ENCODE peak calls at places on chromosomes 4 and X, in nine cellular contexts. J, P, R, G, E, H, C, B and I are unnamed samples.

GRCh38 chrX:73068467-73069364 is 10.6 kb downstream of the PABPC1L2A start:
- DNase-seq in J (no peak), P (no peak), R (no peak), G (no peak), E (no peak), H (no peak), C (no peak), B (no peak), I (no peak)

GRCh38 chrX:70034646-70035045 is 15.1 kb downstream of the AWAT2 start:
- DNase-seq in J (no peak), P (no peak), R (peak; percentile 64), G (no peak), E (no peak), H (no peak), C (no peak), B (no peak), I (no peak)

GRCh38 chrX:31508338-31508737 is 436.5 kb upstream of the FTHL17 start:
- DNase-seq in J (no peak), P (no peak), R (peak; percentile 10), G (no peak), E (no peak), H (no peak), C (peak; percentile 25), B (peak; percentile 21), I (no peak)

GRCh38 chr4:187192266-187192665 is 468.6 kb upstream of the FAT1 start:
- DNase-seq in J (no peak), P (no peak), R (no peak), G (no peak), E (no peak), H (no peak), C (no peak), B (no peak), I (no peak)

GRCh38 chrX:103730746-103731508 is 20.2 kb downstream of the TMEM31 start:
- DNase-seq in J (no peak), P (no peak), R (peak; percentile 76), G (no peak), E (no peak), H (no peak), C (no peak), B (peak; percentile 21), I (peak; percentile 67)

GRCh38 chrX:80765226-80765625 is 44.5 kb downstream of the BRWD3 start:
- DNase-seq in J (no peak), P (no peak), R (peak; percentile 73), G (no peak), E (no peak), H (no peak), C (no peak), B (peak; percentile 33), I (no peak)

GRCh38 chr4:1725521-1725920 is 4.2 kb downstream of the TACC3 start:
- DNase-seq in J (no peak), P (no peak), R (no peak), G (no peak), E (no peak), H (no peak), C (no peak), B (no peak), I (no peak)

GRCh38 chrX:120459313-120459712 is 9.8 kb downstream of the LAMP2 start:
- DNase-seq in J (no peak), P (no peak), R (no peak), G (no peak), E (no peak), H (no peak), C (no peak), B (no peak), I (no peak)

GRCh38 chr4:48139688-48140087 is 5.6 kb upstream of the TXK start:
- DNase-seq in J (no peak), P (no peak), R (no peak), G (no peak), E (no peak), H (no peak), C (no peak), B (no peak), I (no peak)

GRCh38 chrX:49071877-49072711 is 1.7 kb downstream of the PRAF2 start:
- DNase-seq in J (peak; percentile 76), P (no peak), R (no peak), G (peak; percentile 85), E (no peak), H (peak; percentile 89), C (peak; percentile 76), B (no peak), I (peak; percentile 94)

GRCh38 chr4:169492436-169493163 is 119.8 kb downstream of the NEK1 start:
- DNase-seq in J (no peak), P (no peak), R (peak; percentile 21), G (no peak), E (no peak), H (no peak), C (no peak), B (no peak), I (no peak)

GRCh38 chrX:108313662-108314061 is 124.6 kb downstream of the COL4A6 start:
- DNase-seq in J (no peak), P (no peak), R (peak; percentile 64), G (no peak), E (no peak), H (no peak), C (no peak), B (no peak), I (no peak)

GRCh38 chr4:147975902-147976301 is 244.0 kb downstream of the ARHGAP10 start:
- DNase-seq in J (no peak), P (no peak), R (peak; percentile 54), G (no peak), E (no peak), H (no peak), C (no peak), B (no peak), I (no peak)

GRCh38 chrX:41695464-41695863 is 6.7 kb downstream of the GPR34 start:
- DNase-seq in J (no peak), P (no peak), R (no peak), G (no peak), E (no peak), H (no peak), C (no peak), B (peak; percentile 33), I (no peak)

GRCh38 chr4:124945422-124945821 is 232.9 kb upstream of the ANKRD50 start:
- DNase-seq in J (no peak), P (no peak), R (no peak), G (no peak), E (no peak), H (no peak), C (no peak), B (no peak), I (no peak)

GRCh38 chr4:124941267-124941666 is 228.7 kb upstream of the ANKRD50 start:
- DNase-seq in J (no peak), P (no peak), R (peak; percentile 86), G (no peak), E (no peak), H (no peak), C (no peak), B (no peak), I (no peak)

GRCh38 chr4:124943938-124944337 is 231.4 kb upstream of the ANKRD50 start:
- DNase-seq in J (no peak), P (no peak), R (no peak), G (no peak), E (no peak), H (no peak), C (no peak), B (no peak), I (no peak)

GRCh38 chr4:124940387-124940786 is 227.9 kb upstream of the ANKRD50 start:
- DNase-seq in J (no peak), P (no peak), R (peak; percentile 92), G (no peak), E (no peak), H (no peak), C (no peak), B (peak; percentile 86), I (no peak)

GRCh38 chr4:124943145-124943889 is 230.8 kb upstream of the ANKRD50 start:
- DNase-seq in J (no peak), P (no peak), R (peak; percentile 88), G (no peak), E (no peak), H (no peak), C (no peak), B (no peak), I (no peak)
- H3K27ac ChIP-seq in J (no peak overlapping the region), P (no peak overlapping the region), R (peak overlapping the region; percentile 37), G (no peak overlapping the region), E (no peak overlapping the region), H (no peak overlapping the region), C (no peak overlapping the region), B (no peak overlapping the region), I (no peak overlapping the region)

GRCh38 chr4:156950950-156951349 is 20.6 kb downstream of the PDGFC start:
- DNase-seq in J (no peak), P (no peak), R (no peak), G (no peak), E (no peak), H (no peak), C (no peak), B (no peak), I (no peak)
- H3K27ac ChIP-seq in J (no peak overlapping the region), P (no peak overlapping the region), R (no peak overlapping the region), G (no peak overlapping the region), E (no peak overlapping the region), H (peak overlapping the region; percentile 78), C (no peak overlapping the region), B (no peak overlapping the region), I (no peak overlapping the region)

GRCh38 chrX:110282922-110283321 is 35.0 kb downstream of the AMMECR1 start:
- DNase-seq in J (no peak), P (no peak), R (no peak), G (no peak), E (no peak), H (no peak), C (no peak), B (no peak), I (no peak)

GRCh38 chrX:110284159-110284558 is 33.7 kb downstream of the AMMECR1 start:
- DNase-seq in J (no peak), P (no peak), R (peak; percentile 79), G (no peak), E (no peak), H (no peak), C (no peak), B (peak; percentile 45), I (no peak)

GRCh38 chrX:110277609-110278008 is 40.3 kb downstream of the AMMECR1 start:
- DNase-seq in J (no peak), P (no peak), R (no peak), G (no peak), E (no peak), H (no peak), C (no peak), B (no peak), I (no peak)

GRCh38 chrX:110281377-110281776 is 36.5 kb downstream of the AMMECR1 start:
- DNase-seq in J (no peak), P (no peak), R (no peak), G (no peak), E (no peak), H (no peak), C (no peak), B (no peak), I (no peak)

GRCh38 chrX:110280954-110281353 is 36.9 kb downstream of the AMMECR1 start:
- DNase-seq in J (no peak), P (no peak), R (no peak), G (no peak), E (no peak), H (no peak), C (no peak), B (peak; percentile 4), I (no peak)
- H3K27ac ChIP-seq in J (no peak overlapping the region), P (no peak overlapping the region), R (no peak overlapping the region), G (no peak overlapping the region), E (no peak overlapping the region), H (no peak overlapping the region), C (no peak overlapping the region), B (no peak overlapping the region), I (no peak overlapping the region)

GRCh38 chrX:3244955-3245354 is 101.5 kb downstream of the MXRA5 start:
- DNase-seq in J (no peak), P (no peak), R (peak; percentile 9), G (no peak), E (no peak), H (no peak), C (peak; percentile 17), B (no peak), I (no peak)

GRCh38 chrX:3244203-3244743 is 102.2 kb downstream of the MXRA5 start:
- DNase-seq in J (no peak), P (no peak), R (peak; percentile 19), G (no peak), E (no peak), H (no peak), C (no peak), B (peak; percentile 71), I (no peak)
- H3K27ac ChIP-seq in J (no peak overlapping the region), P (no peak overlapping the region), R (no peak overlapping the region), G (no peak overlapping the region), E (no peak overlapping the region), H (no peak overlapping the region), C (no peak overlapping the region), B (peak overlapping the region; percentile 93), I (no peak overlapping the region)